ENCODE peak calls at places on chromosomes 11 and 22, in nine cellular contexts. C, X, M, I, S, G, E, H and L are unnamed samples.

GRCh38 chr11:4626207-4627105 is 10.8 kb upstream of the OR51D1 start:
- DNase-seq in C (no peak), H (peak; percentile 92), I (no peak), G (peak; percentile 48), M (peak; percentile 16), E (no peak), S (peak; percentile 61), X (peak; percentile 26), L (peak; percentile 84)

GRCh38 chr11:7630002-7630401 is 43.3 kb downstream of the CYB5R2 start:
- DNase-seq in M (no peak), I (no peak), X (no peak), G (no peak), C (no peak), S (no peak), H (no peak), E (no peak), L (peak; percentile 34)

GRCh38 chr11:69383946-69384547 is 90.1 kb downstream of the MYEOV start:
- DNase-seq in M (no peak), E (no peak), G (no peak), C (no peak), S (no peak), H (no peak), I (no peak), X (no peak), L (no peak)

GRCh38 chr11:69913591-69914285 is 94.5 kb upstream of the FGF3 start:
- DNase-seq in M (no peak), X (no peak), H (no peak), S (no peak), G (no peak), C (no peak), I (no peak), E (no peak), L (no peak)

GRCh38 chr11:112563808-112564207 is 303.1 kb upstream of the PLET1 start:
- DNase-seq in S (no peak), G (no peak), I (no peak), H (no peak), E (no peak), M (no peak), X (no peak), C (no peak), L (no peak)

GRCh38 chr11:120815260-120816100 is 208.4 kb upstream of the TBCEL start:
- DNase-seq in G (no peak), M (no peak), I (no peak), X (no peak), C (no peak), H (peak; percentile 36), S (no peak), E (no peak), L (peak; percentile 22)

GRCh38 chr11:17525570-17525969 is 18.6 kb downstream of the USH1C start:
- DNase-seq in X (no peak), H (no peak), C (no peak), G (no peak), I (no peak), S (no peak), M (no peak), E (no peak), L (no peak)

GRCh38 chr11:94171693-94172440 is 43.2 kb downstream of the PANX1 start:
- DNase-seq in I (no peak), G (no peak), H (peak; percentile 79), E (no peak), S (peak; percentile 6), X (no peak), C (no peak), M (no peak), L (peak; percentile 60)

GRCh38 chr11:114171257-114172054 is 111.9 kb downstream of the ZBTB16 start:
- DNase-seq in E (no peak), G (no peak), H (no peak), S (no peak), X (no peak), M (no peak), C (no peak), I (no peak), L (no peak)

GRCh38 chr11:133898031-133898769 is 52.9 kb upstream of the SPATA19 start:
- DNase-seq in C (no peak), S (no peak), G (no peak), M (no peak), I (no peak), E (no peak), X (no peak), H (peak; percentile 24), L (no peak)

GRCh38 chr22:47188337-47189055 is 426.0 kb downstream of the TBC1D22A start:
- DNase-seq in I (no peak), X (no peak), G (no peak), C (no peak), E (no peak), S (no peak), M (no peak), H (no peak), L (no peak)

GRCh38 chr11:2305862-2306823 is 4.3 kb downstream of the TSPAN32 start:
- DNase-seq in E (no peak), M (no peak), S (no peak), G (no peak), C (no peak), H (no peak), X (peak; percentile 24), I (peak; percentile 37), L (no peak)

GRCh38 chr22:26892401-26893033 is 235.1 kb downstream of the MIAT start:
- DNase-seq in S (no peak), G (peak; percentile 16), E (no peak), I (no peak), M (no peak), X (no peak), H (no peak), C (no peak), L (no peak)

GRCh38 chr22:39265143-39265542 is 20.4 kb upstream of the PDGFB start:
- DNase-seq in M (no peak), I (no peak), X (no peak), E (no peak), H (no peak), S (no peak), G (no peak), C (no peak), L (no peak)

GRCh38 chr11:20770421-20770935 is 101.1 kb downstream of the NELL1 start:
- DNase-seq in E (no peak), I (no peak), X (no peak), C (no peak), S (no peak), G (no peak), M (no peak), H (no peak), L (no peak)

GRCh38 chr22:41596776-41597634 is 7.4 kb upstream of the PMM1 start:
- DNase-seq in H (peak; percentile 69), S (peak; percentile 36), E (peak; percentile 11), G (no peak), X (peak; percentile 14), C (no peak), I (no peak), M (no peak), L (peak; percentile 48)

GRCh38 chr22:39677967-39678366 is 107.4 kb downstream of the CACNA1I start:
- DNase-seq in C (no peak), X (no peak), E (no peak), H (no peak), I (no peak), G (no peak), M (no peak), S (no peak), L (no peak)

GRCh38 chr11:57182896-57183295 is 1.1 kb downstream of the LRRC55 start:
- DNase-seq in M (no peak), X (no peak), G (no peak), H (no peak), C (no peak), S (no peak), I (no peak), E (no peak), L (no peak)

GRCh38 chr11:92279056-92279455 is 54.4 kb downstream of the FAT3 start:
- DNase-seq in S (no peak), H (no peak), G (no peak), X (no peak), C (no peak), M (no peak), I (no peak), E (no peak), L (no peak)

GRCh38 chr11:16737860-16738197 is 618 bp upstream of the C11orf58 start:
- DNase-seq in H (peak; percentile 24), G (no peak), M (no peak), C (no peak), E (no peak), I (no peak), S (no peak), X (no peak), L (no peak)

GRCh38 chr11:133905677-133906156 is 51.1 kb downstream of the IGSF9B start:
- DNase-seq in X (no peak), M (no peak), C (no peak), E (no peak), H (no peak), S (no peak), I (no peak), G (no peak), L (no peak)

GRCh38 chr11:94193288-94193687 is 64.6 kb downstream of the PANX1 start:
- DNase-seq in X (no peak), S (no peak), I (no peak), C (no peak), M (no peak), H (no peak), G (no peak), E (no peak), L (peak; percentile 97)

GRCh38 chr11:130798280-130798679 is 118.0 kb downstream of the SNX19 start:
- DNase-seq in G (no peak), X (no peak), I (peak; percentile 91), E (no peak), M (no peak), S (no peak), C (no peak), H (no peak), L (peak; percentile 99)

GRCh38 chr11:84384637-84385227 is 1098.6 kb upstream of the CCDC90B start:
- DNase-seq in S (no peak), G (no peak), I (peak; percentile 17), M (no peak), E (no peak), H (peak; percentile 65), C (no peak), X (peak; percentile 1), L (peak; percentile 73)

GRCh38 chr11:91859666-91860065 is 365.0 kb upstream of the FAT3 start:
- DNase-seq in I (no peak), M (no peak), G (no peak), H (no peak), C (no peak), E (no peak), X (no peak), S (no peak), L (peak; percentile 66)

GRCh38 chr22:43060213-43060612 is 29.0 kb downstream of the TTLL1 start:
- DNase-seq in E (no peak), G (no peak), X (peak; percentile 9), I (no peak), H (peak; percentile 67), S (peak; percentile 35), M (peak; percentile 3), C (no peak), L (peak; percentile 42)